ENCODE peak calls at places on chromosome 15, in eight cellular contexts. W, R, T, A, U, D, Q and O are unnamed samples.

GRCh38 chr15:82850242-82850591 is 40.8 kb downstream of the WHAMM start:
- DNase-seq in A (peak; percentile 61), T (no peak), U (peak; percentile 55), W (no peak), D (no peak), R (no peak), Q (no peak), O (no peak)

GRCh38 chr15:92846716-92847115 is 53.4 kb upstream of the CHD2 start:
- DNase-seq in A (no peak), Q (no peak), R (no peak), W (no peak), D (no peak), T (no peak), U (no peak), O (no peak)

GRCh38 chr15:63041982-63042878 is at the start of gene TPM1:
- DNase-seq in W (peak; percentile 77), A (peak; percentile 94), U (peak; percentile 93), T (no peak), D (no peak), Q (no peak), R (peak; percentile 92), O (no peak)

GRCh38 chr15:25862087-25862468 is 1.0 kb downstream of the ATP10A start:
- DNase-seq in A (peak; percentile 53), T (no peak), W (no peak), R (peak; percentile 35), Q (no peak), U (no peak), D (no peak), O (no peak)

GRCh38 chr15:78850352-78850751 is 22.3 kb upstream of the MORF4L1 start:
- DNase-seq in U (no peak), Q (no peak), R (no peak), D (no peak), A (no peak), W (no peak), T (no peak), O (no peak)

GRCh38 chr15:78715930-78716329 is 74.9 kb upstream of the CHRNB4 start:
- DNase-seq in A (no peak), Q (no peak), T (no peak), D (no peak), W (no peak), R (peak; percentile 68), U (peak; percentile 78), O (no peak)

GRCh38 chr15:70291696-70292510 is 194.2 kb upstream of the TLE3 start:
- DNase-seq in W (no peak), A (no peak), D (no peak), T (no peak), U (peak; percentile 49), Q (no peak), R (no peak), O (no peak)

GRCh38 chr15:60696523-60696859 is 217.5 kb upstream of the ICE2 start:
- DNase-seq in U (no peak), T (no peak), Q (no peak), A (no peak), R (no peak), D (no peak), W (no peak), O (no peak)

GRCh38 chr15:91909111-91909510 is 55.6 kb downstream of the SLCO3A1 start:
- DNase-seq in W (no peak), R (no peak), Q (no peak), T (no peak), U (no peak), A (no peak), D (no peak), O (no peak)

GRCh38 chr15:78402056-78402610 is 35.9 kb upstream of the IREB2 start:
- DNase-seq in D (no peak), R (no peak), T (no peak), U (no peak), Q (no peak), A (no peak), W (no peak), O (no peak)

GRCh38 chr15:96365781-96366525 is 35.5 kb downstream of the NR2F2 start:
- DNase-seq in A (peak; percentile 7), T (no peak), W (no peak), R (no peak), D (no peak), U (no peak), Q (no peak), O (no peak)

GRCh38 chr15:41804920-41805666 is 22.8 kb upstream of the JMJD7 start:
- DNase-seq in Q (no peak), U (no peak), A (no peak), T (no peak), D (no peak), R (no peak), W (no peak), O (no peak)

GRCh38 chr15:61173899-61174689 is 55.0 kb downstream of the RORA start:
- DNase-seq in A (no peak), D (no peak), Q (no peak), U (no peak), T (no peak), R (no peak), W (no peak), O (no peak)

GRCh38 chr15:88491158-88491557 is 23.6 kb downstream of the MRPS11 start:
- DNase-seq in A (no peak), T (no peak), U (no peak), R (no peak), D (no peak), W (no peak), Q (no peak), O (no peak)

GRCh38 chr15:38683382-38684242 is 119.0 kb upstream of the RASGRP1 start:
- DNase-seq in R (peak; percentile 38), A (peak; percentile 50), T (peak; percentile 8), W (no peak), U (no peak), D (peak; percentile 53), Q (peak; percentile 66), O (peak; percentile 50)

GRCh38 chr15:34708422-34708821 is 46.4 kb downstream of the GJD2 start:
- DNase-seq in Q (no peak), D (no peak), R (peak; percentile 46), A (peak; percentile 48), U (no peak), T (no peak), W (no peak), O (no peak)

GRCh38 chr15:66680502-66680901 is 21.5 kb upstream of the SMAD6 start:
- DNase-seq in W (no peak), A (no peak), T (no peak), U (no peak), R (no peak), Q (no peak), D (no peak), O (no peak)

GRCh38 chr15:22887157-22887951 is 48.9 kb downstream of the NIPA2 start:
- DNase-seq in D (no peak), U (peak; percentile 73), T (no peak), R (no peak), W (no peak), A (peak; percentile 80), Q (no peak), O (no peak)

GRCh38 chr15:70932397-70932796 is 39.8 kb downstream of the LRRC49 start:
- DNase-seq in W (no peak), Q (no peak), T (no peak), D (no peak), U (no peak), A (no peak), R (no peak), O (no peak)

GRCh38 chr15:77031376-77032050 is 36.6 kb downstream of the PSTPIP1 start:
- DNase-seq in T (no peak), U (peak; percentile 68), Q (no peak), A (no peak), R (no peak), D (no peak), W (peak; percentile 10), O (no peak)

GRCh38 chr15:67186226-67186649 is 68.2 kb downstream of the AAGAB start:
- DNase-seq in D (no peak), T (no peak), W (no peak), R (peak; percentile 12), Q (no peak), A (no peak), U (peak; percentile 64), O (no peak)

GRCh38 chr15:48190932-48191573 is 412 bp upstream of the CTXN2 start:
- DNase-seq in R (peak; percentile 26), U (peak; percentile 77), D (peak; percentile 25), W (peak; percentile 78), T (peak; percentile 1), A (peak; percentile 53), Q (no peak), O (peak; percentile 2)

GRCh38 chr15:62128916-62129315 is 36.2 kb downstream of the C2CD4B start:
- DNase-seq in A (no peak), R (no peak), U (no peak), D (no peak), Q (peak; percentile 23), W (no peak), T (no peak), O (no peak)

GRCh38 chr15:41498657-41499056 is 5.0 kb downstream of the ITPKA start:
- DNase-seq in W (no peak), Q (no peak), A (no peak), D (no peak), R (no peak), T (no peak), U (no peak), O (no peak)

GRCh38 chr15:74988007-74988800 is 7.2 kb upstream of the SCAMP5 start:
- DNase-seq in Q (no peak), W (no peak), T (no peak), D (peak; percentile 15), U (no peak), A (no peak), R (peak; percentile 78), O (no peak)

GRCh38 chr15:92565351-92566125 is 90.0 kb downstream of the FAM174B start:
- DNase-seq in U (no peak), W (no peak), D (no peak), Q (no peak), R (no peak), A (no peak), T (no peak), O (no peak)

GRCh38 chr15:31265090-31265870 is 61.4 kb upstream of the KLF13 start:
- DNase-seq in A (no peak), W (no peak), Q (peak; percentile 14), T (no peak), R (no peak), D (no peak), U (peak; percentile 57), O (no peak)

GRCh38 chr15:35306361-35306981 is 221.4 kb upstream of the NANOGP8 start:
- DNase-seq in A (peak; percentile 38), D (no peak), W (no peak), Q (no peak), U (no peak), T (no peak), R (peak; percentile 65), O (no peak)

GRCh38 chr15:61151791-61152190 is 77.3 kb downstream of the RORA start:
- DNase-seq in A (no peak), R (no peak), W (no peak), U (no peak), D (no peak), T (no peak), Q (no peak), O (no peak)

GRCh38 chr15:35738370-35738769 is 192.4 kb upstream of the DPH6 start:
- DNase-seq in W (no peak), T (no peak), D (no peak), R (no peak), U (no peak), A (no peak), Q (no peak), O (no peak)

GRCh38 chr15:99101501-99101900 is 3.4 kb upstream of the SYNM start:
- DNase-seq in T (no peak), U (no peak), A (no peak), Q (no peak), R (no peak), W (no peak), D (no peak), O (no peak)

GRCh38 chr15:67051088-67051659 is 14.2 kb upstream of the SMAD3 start:
- DNase-seq in U (no peak), R (no peak), Q (no peak), D (no peak), A (no peak), W (no peak), T (no peak), O (no peak)

GRCh38 chr15:66934315-66934930 is 131.0 kb upstream of the SMAD3 start:
- DNase-seq in D (no peak), Q (no peak), W (no peak), U (peak; percentile 44), R (no peak), T (no peak), A (no peak), O (no peak)

GRCh38 chr15:80462836-80463512 is 58.8 kb downstream of the ARNT2 start:
- DNase-seq in D (no peak), W (no peak), U (no peak), T (no peak), A (no peak), Q (no peak), R (no peak), O (no peak)